ENCODE peak calls at places on chromosome 1, in ten cellular contexts. O, Y, V, H, B, M, G, W, U and J are unnamed samples.

GRCh38 chr1:50354813-50355212 is 68.4 kb downstream of the DMRTA2 start:
- DNase-seq in V (no peak), B (no peak), H (no peak), O (no peak), W (no peak), Y (no peak), U (no peak), G (no peak), M (no peak), J (no peak)

GRCh38 chr1:41655632-41656031 is 171.1 kb upstream of the EDN2 start:
- DNase-seq in B (no peak), W (no peak), V (no peak), O (no peak), H (no peak), Y (no peak), G (no peak), M (no peak), U (no peak), J (no peak)

GRCh38 chr1:222697858-222698257 is 14.4 kb downstream of the AIDA start:
- DNase-seq in G (no peak), W (no peak), B (peak; percentile 66), V (no peak), U (no peak), O (no peak), M (no peak), H (no peak), Y (no peak), J (no peak)

GRCh38 chr1:177517556-177517955 is 346.8 kb downstream of the BRINP2 start:
- DNase-seq in Y (no peak), B (peak; percentile 70), U (no peak), V (no peak), G (peak; percentile 7), M (no peak), W (no peak), H (peak; percentile 38), O (no peak), J (no peak)

GRCh38 chr1:109268431-109269211 is 14.3 kb downstream of the PSRC1 start:
- DNase-seq in B (no peak), O (no peak), H (no peak), M (no peak), G (no peak), V (no peak), W (no peak), U (no peak), Y (no peak), J (no peak)

GRCh38 chr1:112687361-112687760 is 12.9 kb downstream of the MOV10 start:
- DNase-seq in H (no peak), B (no peak), Y (no peak), V (peak; percentile 3), G (no peak), U (no peak), O (no peak), W (no peak), M (no peak), J (no peak)

GRCh38 chr1:3939242-3940080 is 39.4 kb upstream of the C1orf174 start:
- DNase-seq in O (no peak), U (no peak), B (no peak), G (no peak), M (peak; percentile 73), W (no peak), H (no peak), Y (no peak), V (no peak), J (no peak)

GRCh38 chr1:203692565-203693470 is 66.2 kb downstream of the ATP2B4 start:
- DNase-seq in O (peak; percentile 79), Y (no peak), G (peak; percentile 80), V (no peak), B (peak; percentile 97), U (no peak), W (peak; percentile 59), H (peak; percentile 93), M (no peak), J (no peak)

GRCh38 chr1:61193808-61194207 is 111.4 kb downstream of the NFIA start:
- DNase-seq in M (peak; percentile 55), Y (no peak), W (no peak), U (no peak), G (no peak), O (no peak), H (no peak), V (no peak), B (no peak), J (no peak)

GRCh38 chr1:200041337-200042118 is 14.0 kb downstream of the NR5A2 start:
- DNase-seq in U (no peak), M (no peak), H (no peak), Y (peak; percentile 74), G (peak; percentile 21), W (no peak), B (no peak), O (no peak), V (no peak), J (no peak)

GRCh38 chr1:8396912-8397406 is 79.0 kb downstream of the SLC45A1 start:
- DNase-seq in O (peak; percentile 86), V (peak; percentile 60), H (peak; percentile 97), G (peak; percentile 66), W (no peak), B (peak; percentile 98), Y (no peak), U (peak; percentile 39), M (peak; percentile 55), J (peak; percentile 42)

GRCh38 chr1:219326843-219327242 is 153.2 kb downstream of the LYPLAL1 start:
- DNase-seq in V (no peak), G (no peak), Y (no peak), U (no peak), M (no peak), H (no peak), W (no peak), B (no peak), O (no peak), J (no peak)

GRCh38 chr1:161273402-161273801 is 14.9 kb downstream of the PCP4L1 start:
- DNase-seq in W (no peak), V (no peak), U (no peak), O (no peak), Y (no peak), G (no peak), H (no peak), B (no peak), M (no peak), J (no peak)

GRCh38 chr1:199684686-199685273 is 342.7 kb upstream of the NR5A2 start:
- DNase-seq in O (peak; percentile 70), W (peak; percentile 74), M (peak; percentile 78), B (peak; percentile 84), H (peak; percentile 80), Y (peak; percentile 70), U (peak; percentile 51), G (peak; percentile 71), V (peak; percentile 46), J (peak; percentile 62)

GRCh38 chr1:111154021-111154999 is 14.3 kb downstream of the CEPT1 start:
- DNase-seq in V (no peak), H (no peak), G (no peak), O (no peak), M (no peak), B (no peak), U (no peak), Y (no peak), W (no peak), J (no peak)

GRCh38 chr1:227068883-227069282 is 128.8 kb downstream of the COQ8A start:
- DNase-seq in H (no peak), W (no peak), M (no peak), V (no peak), Y (no peak), U (no peak), O (no peak), B (peak; percentile 5), G (no peak), J (no peak)
- H3K9me2 ChIP-seq in H (no peaks in the 10 kb centered on the region), W (no peaks in the 10 kb centered on the region), M (no peaks in the 10 kb centered on the region), V (no peaks in the 10 kb centered on the region), Y (no peaks in the 10 kb centered on the region), U (no peaks in the 10 kb centered on the region), O (no peaks in the 10 kb centered on the region), B (no peaks in the 10 kb centered on the region), G (no peaks in the 10 kb centered on the region), J (no peaks in the 10 kb centered on the region)

GRCh38 chr1:201599548-201599947 is 60.6 kb downstream of the NAV1 start:
- DNase-seq in B (no peak), M (no peak), O (no peak), V (no peak), U (no peak), G (peak; percentile 18), H (no peak), W (no peak), Y (no peak), J (no peak)
- H3K9me2 ChIP-seq in B (no peaks in the 10 kb centered on the region), M (no peaks in the 10 kb centered on the region), O (no peaks in the 10 kb centered on the region), V (no peaks in the 10 kb centered on the region), U (no peaks in the 10 kb centered on the region), G (no peaks in the 10 kb centered on the region), H (no peaks in the 10 kb centered on the region), W (no peaks in the 10 kb centered on the region), Y (no peaks in the 10 kb centered on the region), J (no peaks in the 10 kb centered on the region)

GRCh38 chr1:234069760-234070159 is 165.3 kb downstream of the SLC35F3 start:
- DNase-seq in M (peak; percentile 42), W (no peak), H (peak; percentile 52), Y (peak; percentile 38), O (no peak), U (no peak), G (no peak), V (no peak), B (no peak), J (no peak)

GRCh38 chr1:234078143-234078542 is 173.7 kb downstream of the SLC35F3 start:
- DNase-seq in B (no peak), Y (no peak), O (no peak), U (no peak), G (no peak), V (no peak), M (no peak), H (no peak), W (no peak), J (no peak)

GRCh38 chr1:234067584-234067983 is 163.1 kb downstream of the SLC35F3 start:
- DNase-seq in O (no peak), G (no peak), V (no peak), B (no peak), H (peak; percentile 65), M (no peak), Y (no peak), U (no peak), W (no peak), J (no peak)

DNA sequence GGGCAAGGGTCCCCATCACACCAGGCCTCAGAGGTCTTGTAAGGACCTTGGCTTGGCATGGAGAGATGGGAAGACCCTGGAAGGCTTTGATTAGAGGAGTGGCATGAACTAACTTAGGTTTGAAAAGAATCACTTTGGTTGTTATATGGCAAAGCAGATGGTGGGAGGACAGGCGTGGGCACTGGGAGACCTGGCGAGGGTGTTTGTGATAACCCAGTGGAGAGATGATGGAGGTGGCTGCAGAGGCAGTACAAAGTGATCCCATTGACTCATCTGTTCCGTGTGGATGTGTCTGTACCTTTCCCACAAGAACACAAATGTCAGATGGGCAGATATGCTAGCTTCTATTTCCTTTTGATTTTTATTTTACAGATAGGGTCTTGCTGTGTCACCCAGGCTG is 168.3 kb downstream of the SLC35F3 start:
- DNase-seq in W (no peak), B (no peak), Y (no peak), U (no peak), V (no peak), M (no peak), O (no peak), H (no peak), G (no peak), J (no peak)
- H3K9me2 ChIP-seq in W (no peaks in the 10 kb centered on the region), B (no peaks in the 10 kb centered on the region), Y (peaks cover 3% of the 10 kb centered on the region), U (no peaks in the 10 kb centered on the region), V (no peaks in the 10 kb centered on the region), M (no peaks in the 10 kb centered on the region), O (no peaks in the 10 kb centered on the region), H (no peaks in the 10 kb centered on the region), G (no peaks in the 10 kb centered on the region), J (no peaks in the 10 kb centered on the region)

DNA sequence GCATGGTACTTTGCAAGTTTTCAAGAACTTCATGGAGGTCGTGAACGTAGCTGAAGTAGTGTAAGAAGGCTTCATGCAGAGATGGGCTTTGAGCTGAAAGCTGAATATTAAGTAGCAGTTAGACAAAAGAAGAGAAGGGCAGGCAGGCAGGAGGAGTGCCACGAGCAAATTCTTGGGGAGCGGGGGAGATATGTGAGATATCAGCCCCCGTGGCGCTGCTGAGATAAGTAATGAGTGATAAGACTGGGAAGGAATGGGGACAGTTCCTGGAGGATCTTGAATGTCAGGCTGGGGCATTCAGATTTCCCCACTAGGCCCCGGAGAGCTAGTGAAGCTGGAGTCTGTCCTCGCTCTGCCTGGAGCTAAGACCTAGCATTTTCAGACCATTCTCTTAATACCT is 27.9 kb upstream of the KIRREL1 start:
- DNase-seq in Y (no peak), H (no peak), G (peak; percentile 59), V (no peak), O (no peak), B (no peak), M (no peak), W (no peak), U (no peak), J (no peak)
- H3K9me2 ChIP-seq in Y (no peaks in the 10 kb centered on the region), H (no peaks in the 10 kb centered on the region), G (no peaks in the 10 kb centered on the region), V (no peaks in the 10 kb centered on the region), O (no peaks in the 10 kb centered on the region), B (no peaks in the 10 kb centered on the region), M (no peaks in the 10 kb centered on the region), W (no peaks in the 10 kb centered on the region), U (no peaks in the 10 kb centered on the region), J (no peaks in the 10 kb centered on the region)